ENCODE peak calls at places on chromosomes 1 and 21, in nine cellular contexts. Z is hepatocyte, U is GM23248, V is OCI-LY7, A is PC-3, P is GM23338, T is HCT116, L is neural progenitor cell, Y is SK-N-SH. J is an unnamed sample.

GRCh38 chr1:43766086-43766784 is 58.9 kb downstream of the ST3GAL3 start:
- DNase-seq in Y (no peak), A (no peak), V (no peak), P (peak; percentile 85), L (peak; percentile 85), T (no peak), U (no peak), Z (no peak), J (no peak)

GRCh38 chr1:6126521-6127067 is 53.5 kb downstream of the CHD5 start:
- DNase-seq in V (no peak), Z (no peak), T (no peak), Y (no peak), L (no peak), U (no peak), A (no peak), P (no peak), J (no peak)

GRCh38 chr1:50251592-50252165 is 143.0 kb downstream of the ELAVL4 start:
- DNase-seq in L (peak; percentile 15), P (peak; percentile 78), T (no peak), V (peak; percentile 81), A (peak; percentile 7), Y (peak; percentile 67), Z (no peak), U (peak; percentile 15), J (no peak)

GRCh38 chr1:97489834-97490233 is 431.0 kb downstream of the DPYD start:
- DNase-seq in Z (no peak), L (no peak), Y (no peak), V (no peak), P (no peak), A (peak; percentile 30), T (no peak), U (peak; percentile 57), J (no peak)

GRCh38 chr1:9275567-9276034 is 17.1 kb upstream of the SPSB1 start:
- DNase-seq in Y (no peak), A (peak; percentile 64), Z (no peak), V (peak; percentile 34), P (no peak), U (peak; percentile 92), T (peak; percentile 42), L (no peak), J (peak; percentile 96)

GRCh38 chr21:46116846-46117585 is 19.1 kb downstream of the COL6A2 start:
- DNase-seq in Y (peak; percentile 35), A (peak; percentile 39), U (peak; percentile 70), V (no peak), L (no peak), T (no peak), P (no peak), Z (no peak), J (no peak)

GRCh38 chr1:154627247-154628121 is 19.5 kb upstream of the ADAR start:
- DNase-seq in A (peak; percentile 96), Y (peak; percentile 91), U (peak; percentile 88), L (peak; percentile 92), T (peak; percentile 82), Z (peak; percentile 92), V (peak; percentile 89), P (peak; percentile 98), J (peak; percentile 95)

GRCh38 chr1:13589403-13589802 is 5.8 kb downstream of the PDPN start:
- DNase-seq in A (no peak), L (peak; percentile 51), Y (no peak), V (no peak), U (no peak), T (no peak), P (no peak), Z (no peak), J (no peak)

GRCh38 chr1:232589809-232590741 is 39.9 kb downstream of the SIPA1L2 start:
- DNase-seq in P (no peak), Y (no peak), Z (no peak), U (peak; percentile 38), A (no peak), L (no peak), T (no peak), V (peak; percentile 57), J (no peak)

GRCh38 chr1:31207590-31207989 is 32.1 kb downstream of the NKAIN1 start:
- DNase-seq in P (no peak), Z (no peak), T (no peak), U (no peak), A (no peak), L (no peak), V (no peak), Y (no peak), J (no peak)

GRCh38 chr1:185404864-185405568 is 88.0 kb upstream of the IVNS1ABP start:
- DNase-seq in V (no peak), P (no peak), Y (no peak), T (no peak), U (peak; percentile 41), Z (no peak), A (no peak), L (no peak), J (no peak)

GRCh38 chr1:200415693-200416593 is 6.1 kb upstream of the ZNF281 start:
- DNase-seq in P (no peak), V (no peak), U (peak; percentile 94), T (peak; percentile 82), L (no peak), A (peak; percentile 100), Y (no peak), Z (peak; percentile 72), J (peak; percentile 40)

GRCh38 chr21:42781150-42781980 is 98.0 kb downstream of the WDR4 start:
- DNase-seq in V (no peak), Y (peak; percentile 83), U (peak; percentile 23), L (peak; percentile 49), P (peak; percentile 63), A (peak; percentile 36), T (no peak), Z (peak; percentile 70), J (no peak)

GRCh38 chr1:17248781-17249180 is at the start of gene PADI3:
- DNase-seq in T (no peak), Y (no peak), U (no peak), P (peak; percentile 78), L (peak; percentile 55), A (no peak), V (no peak), Z (no peak), J (no peak)

GRCh38 chr1:188128761-188129160 is 1300.0 kb downstream of the PLA2G4A start:
- DNase-seq in A (peak; percentile 59), U (peak; percentile 14), P (peak; percentile 2), T (no peak), Y (no peak), V (no peak), Z (no peak), L (no peak), J (peak; percentile 25)

GRCh38 chr1:225462429-225462713 is 34.5 kb upstream of the LBR start:
- DNase-seq in T (no peak), Y (peak; percentile 72), V (no peak), P (no peak), L (no peak), A (no peak), Z (no peak), U (no peak), J (no peak)

GRCh38 chr1:215595231-215595630 is 28.1 kb downstream of the KCTD3 start:
- DNase-seq in U (peak; percentile 33), T (peak; percentile 8), A (peak; percentile 65), Z (no peak), L (no peak), P (no peak), Y (no peak), V (no peak), J (no peak)

GRCh38 chr1:226722901-226723639 is 16.0 kb downstream of the ITPKB start:
- DNase-seq in V (no peak), U (no peak), Z (no peak), L (no peak), Y (no peak), P (no peak), T (no peak), A (no peak), J (no peak)

GRCh38 chr1:56570924-56571372 is 8.4 kb downstream of the PLPP3 start:
- DNase-seq in Z (no peak), P (no peak), U (no peak), V (no peak), A (peak; percentile 87), L (no peak), T (no peak), Y (no peak), J (no peak)
- H2AFZ ChIP-seq in Z (no peak overlapping the region), P (no peak overlapping the region), U (no peak overlapping the region), V (no peak overlapping the region), A (no peak overlapping the region), L (no peak overlapping the region), T (no peak overlapping the region), Y (no peak overlapping the region), J (no peak overlapping the region)

DNA sequence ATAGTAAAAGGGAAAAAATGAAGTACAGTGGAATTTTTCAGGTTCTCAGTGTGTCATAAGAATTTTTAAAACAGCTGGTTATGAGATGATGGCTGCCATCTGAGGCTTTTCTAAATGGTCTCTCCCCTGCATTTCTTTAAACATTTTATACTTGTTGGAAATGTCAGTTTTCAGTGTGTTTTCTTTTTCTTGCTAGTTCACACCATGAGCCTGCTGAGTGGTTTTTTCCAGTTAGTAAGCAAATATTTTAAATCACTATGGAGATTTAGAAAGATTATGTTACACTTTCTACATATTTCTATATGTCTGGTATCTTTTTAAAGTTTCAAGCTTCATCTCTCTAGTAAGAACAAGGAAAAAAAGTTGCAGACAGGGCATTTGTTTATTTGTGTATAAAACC is 9.6 kb downstream of the RBM15 start:
- DNase-seq in P (no peak), Y (no peak), Z (no peak), A (peak; percentile 14), U (peak; percentile 40), T (no peak), L (no peak), V (no peak), J (no peak)
- H3K27ac ChIP-seq in P (no peak overlapping the region), Y (peak overlapping the region; percentile 41), Z (peak overlapping the region; percentile 24), A (no peak overlapping the region), U (peak overlapping the region; percentile 38), T (no peak overlapping the region), L (no peak overlapping the region), V (no peak overlapping the region), J (no peak overlapping the region)

GRCh38 chr1:91801496-91802115 is 84.3 kb downstream of the TGFBR3 start:
- DNase-seq in A (no peak), U (no peak), Z (no peak), Y (no peak), T (no peak), V (no peak), P (no peak), L (no peak), J (no peak)
- TF ChIP-seq EZH2phosphoT487 in A (no peak), U (no peak), Z (no peak), Y (no peak), T (no peak), V (no peak), P (no peak), L (no peak), J (no peak)

GRCh38 chr1:199054706-199055105 is 415.9 kb downstream of the PTPRC start:
- DNase-seq in U (no peak), P (no peak), A (no peak), Z (no peak), V (no peak), Y (no peak), L (no peak), T (no peak), J (no peak)

GRCh38 chr1:199057284-199057683 is 418.4 kb downstream of the PTPRC start:
- DNase-seq in A (no peak), L (no peak), P (no peak), Z (no peak), Y (no peak), T (no peak), V (no peak), U (no peak), J (no peak)

DNA sequence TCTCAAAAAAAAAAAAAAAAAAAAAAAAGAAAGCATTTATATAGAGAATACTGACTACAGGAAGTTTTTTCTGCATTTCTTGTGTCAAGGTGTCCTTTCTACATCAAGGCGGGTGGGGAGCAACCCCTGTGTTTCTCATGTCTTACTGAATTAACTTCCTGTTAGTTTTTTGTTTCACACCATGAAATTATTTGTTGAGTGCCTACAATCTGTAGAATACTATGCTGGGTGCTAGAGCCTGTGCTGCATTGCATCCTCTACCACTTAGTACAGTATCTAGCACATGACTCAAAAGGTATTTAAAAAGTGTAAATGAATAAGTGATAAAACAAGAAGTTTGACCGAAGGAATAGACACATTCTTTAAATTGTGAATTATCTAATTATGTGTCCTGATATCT is 417.9 kb downstream of the PTPRC start:
- DNase-seq in T (no peak), L (no peak), Z (no peak), U (no peak), P (no peak), A (no peak), V (no peak), Y (no peak), J (no peak)
- H2AFZ ChIP-seq in T (no peak overlapping the region), L (no peak overlapping the region), Z (no peak overlapping the region), U (no peak overlapping the region), P (no peak overlapping the region), A (no peak overlapping the region), V (peak overlapping the region; percentile 44), Y (no peak overlapping the region), J (no peak overlapping the region)